ENCODE peak calls at places on chromosomes 3 and 15, in eight cellular contexts. L, D, N, A, X, V, O and T are unnamed samples.

GRCh38 chr15:101174152-101174920 is 77.5 kb downstream of the CHSY1 start:
- DNase-seq in L (no peak), D (no peak), N (no peak), A (no peak), X (no peak), V (no peak), O (no peak), T (no peak)

GRCh38 chr3:94349310-94349848 is 286.5 kb downstream of the NSUN3 start:
- DNase-seq in L (no peak), D (no peak), N (no peak), A (no peak), X (no peak), V (no peak), O (no peak), T (no peak)

GRCh38 chr3:68032219-68032618 is 377.8 kb upstream of the SUCLG2 start:
- DNase-seq in L (no peak), D (no peak), N (no peak), A (no peak), X (no peak), V (no peak), O (no peak), T (no peak)

GRCh38 chr3:127208483-127209100 is 15.7 kb downstream of the PRR23E start:
- DNase-seq in L (no peak), D (no peak), N (no peak), A (peak; percentile 69), X (no peak), V (no peak), O (no peak), T (no peak)

GRCh38 chr3:160129459-160130061 is 95.7 kb upstream of the C3orf80 start:
- DNase-seq in L (no peak), D (peak; percentile 32), N (peak; percentile 99), A (no peak), X (no peak), V (no peak), O (no peak), T (no peak)

GRCh38 chr3:195209083-195209835 is 61.7 kb downstream of the XXYLT1 start:
- DNase-seq in L (no peak), D (no peak), N (no peak), A (peak; percentile 64), X (no peak), V (no peak), O (no peak), T (no peak)

GRCh38 chr15:22956980-22957264 is 23.2 kb downstream of the CYFIP1 start:
- DNase-seq in L (no peak), D (no peak), N (no peak), A (peak; percentile 65), X (no peak), V (no peak), O (no peak), T (no peak)

GRCh38 chr3:150147776-150148175 is 177.1 kb upstream of the PFN2 start:
- DNase-seq in L (no peak), D (no peak), N (peak; percentile 75), A (no peak), X (no peak), V (no peak), O (no peak), T (no peak)

GRCh38 chr15:29568840-29569532 is 253.3 kb downstream of the TJP1 start:
- DNase-seq in L (no peak), D (no peak), N (peak; percentile 6), A (no peak), X (no peak), V (no peak), O (no peak), T (peak; percentile 44)

GRCh38 chr3:45628746-45629145 is 34.2 kb downstream of the LIMD1 start:
- DNase-seq in L (no peak), D (no peak), N (no peak), A (no peak), X (no peak), V (no peak), O (no peak), T (no peak)

GRCh38 chr15:85028416-85028815 is 46.8 kb downstream of the PDE8A start:
- DNase-seq in L (no peak), D (no peak), N (no peak), A (no peak), X (no peak), V (no peak), O (no peak), T (no peak)

GRCh38 chr15:85025516-85026279 is 44.0 kb downstream of the PDE8A start:
- DNase-seq in L (no peak), D (no peak), N (no peak), A (no peak), X (no peak), V (no peak), O (no peak), T (no peak)

GRCh38 chr15:85027033-85027380 is 45.4 kb downstream of the PDE8A start:
- DNase-seq in L (no peak), D (no peak), N (peak; percentile 25), A (no peak), X (no peak), V (no peak), O (no peak), T (no peak)

GRCh38 chr15:85024509-85025336 is 43.1 kb downstream of the PDE8A start:
- DNase-seq in L (no peak), D (no peak), N (peak; percentile 88), A (no peak), X (no peak), V (no peak), O (no peak), T (no peak)

GRCh38 chr15:85026304-85027032 is 44.8 kb downstream of the PDE8A start:
- DNase-seq in L (no peak), D (peak; percentile 67), N (peak; percentile 15), A (no peak), X (no peak), V (no peak), O (peak; percentile 44), T (no peak)
- H3K4me1 ChIP-seq in L (peaks cover 63% of the 10 kb centered on the region), D (peaks cover 71% of the 10 kb centered on the region), N (no peaks in the 10 kb centered on the region), A (peaks cover 31% of the 10 kb centered on the region), X (peaks cover 6% of the 10 kb centered on the region), V (no peaks in the 10 kb centered on the region), O (peaks cover 83% of the 10 kb centered on the region), T (peaks cover 19% of the 10 kb centered on the region)

DNA sequence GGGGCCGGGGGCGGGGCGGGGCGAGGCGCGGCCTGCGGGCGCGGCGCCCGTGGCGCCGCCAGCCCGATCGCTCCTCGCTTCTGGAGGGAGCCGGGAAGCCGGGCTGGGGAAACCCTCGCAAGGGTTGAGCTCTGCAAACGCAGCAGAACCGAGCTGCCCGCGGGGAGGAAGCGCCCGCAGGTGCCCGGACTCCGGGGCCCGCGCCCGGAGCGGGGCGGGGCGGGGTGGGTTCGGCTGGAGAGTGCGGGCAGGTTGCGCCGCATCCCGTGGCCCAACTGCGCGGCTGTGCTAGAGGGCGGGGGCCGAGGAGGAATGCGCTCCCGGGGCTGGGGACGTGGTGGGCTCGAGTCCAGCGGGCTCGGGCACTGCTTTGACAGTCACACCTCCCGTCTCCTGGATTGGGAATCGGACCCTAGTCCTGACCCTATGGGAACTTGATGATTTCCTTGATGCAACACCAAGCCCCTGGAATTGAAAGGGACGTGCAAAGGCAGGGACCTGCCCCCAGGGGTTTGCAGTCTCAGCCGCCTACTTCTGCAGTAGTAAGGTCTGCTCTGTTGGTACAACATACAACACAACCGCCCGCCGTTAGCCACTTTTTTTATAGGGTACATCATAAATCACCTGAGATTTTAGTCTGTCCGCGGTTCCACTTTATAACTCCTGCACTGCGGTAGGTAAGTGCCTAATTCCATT is 34.3 kb downstream of the ZBTB38 start:
- DNase-seq in L (peak; percentile 79), D (peak; percentile 81), N (peak; percentile 63), A (peak; percentile 92), X (peak; percentile 71), V (peak; percentile 55), O (peak; percentile 84), T (peak; percentile 80)
- H3K4me3 ChIP-seq in L (peak overlapping the region; percentile 66), D (peak overlapping the region; percentile 76), N (peak overlapping the region; percentile 65), A (peak overlapping the region; percentile 74), X (peak overlapping the region; percentile 77), V (peak overlapping the region; percentile 81), O (peak overlapping the region; percentile 79), T (peak overlapping the region; percentile 81)

DNA sequence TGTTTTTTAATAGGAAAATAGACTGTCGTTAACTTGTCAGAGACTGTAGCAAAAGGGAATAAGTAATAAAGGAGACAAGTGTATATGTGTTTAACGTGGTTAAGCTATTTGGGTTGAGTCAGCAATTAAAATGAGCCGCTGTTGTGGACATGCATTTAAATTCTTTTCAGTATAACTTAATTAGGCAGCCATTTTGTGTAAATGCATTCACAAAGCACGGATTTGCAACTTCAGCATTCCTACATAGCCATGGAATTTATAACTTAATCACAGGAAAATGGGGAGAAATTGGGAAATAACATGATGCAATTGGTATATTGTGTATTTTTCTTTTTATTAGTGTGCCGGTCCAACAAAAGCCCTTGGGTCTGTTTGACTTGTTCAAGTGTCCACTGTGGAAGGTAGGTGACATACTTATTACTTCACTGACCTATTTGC is 27.9 kb downstream of the USP3 start:
- DNase-seq in L (no peak), D (no peak), N (no peak), A (no peak), X (no peak), V (no peak), O (no peak), T (no peak)
- H3K4me1 ChIP-seq in L (peaks cover 7% of the 10 kb centered on the region), D (peaks cover 11% of the 10 kb centered on the region), N (no peaks in the 10 kb centered on the region), A (peaks cover 37% of the 10 kb centered on the region), X (no peaks in the 10 kb centered on the region), V (peaks cover 13% of the 10 kb centered on the region), O (peaks cover 20% of the 10 kb centered on the region), T (peaks cover 26% of the 10 kb centered on the region)

GRCh38 chr15:92917606-92918407 is 17.7 kb downstream of the CHD2 start:
- DNase-seq in L (peak; percentile 87), D (peak; percentile 97), N (peak; percentile 91), A (peak; percentile 94), X (peak; percentile 97), V (peak; percentile 94), O (peak; percentile 93), T (peak; percentile 96)
- H3K4me3 ChIP-seq in L (peak overlapping the region; percentile 10), D (peak overlapping the region; percentile 25), N (no peak overlapping the region), A (no peak overlapping the region), X (peak overlapping the region; percentile 8), V (no peak overlapping the region), O (peak overlapping the region; percentile 43), T (no peak overlapping the region)

GRCh38 chr15:67152429-67152828 is 87.0 kb downstream of the SMAD3 start:
- DNase-seq in L (no peak), D (no peak), N (no peak), A (no peak), X (no peak), V (no peak), O (no peak), T (no peak)
- H3K4me1 ChIP-seq in L (peaks cover 37% of the 10 kb centered on the region), D (peaks cover 50% of the 10 kb centered on the region), N (peaks cover 39% of the 10 kb centered on the region), A (peaks cover 40% of the 10 kb centered on the region), X (peaks cover 22% of the 10 kb centered on the region), V (peaks cover 29% of the 10 kb centered on the region), O (peaks cover 65% of the 10 kb centered on the region), T (no peaks in the 10 kb centered on the region)

GRCh38 chr15:65355983-65356353 is 21.8 kb downstream of the IGDCC3 start:
- DNase-seq in L (peak; percentile 3), D (no peak), N (no peak), A (no peak), X (no peak), V (no peak), O (no peak), T (no peak)
- H3K4me3 ChIP-seq in L (peak overlapping the region; percentile 9), D (peak overlapping the region; percentile 49), N (no peak overlapping the region), A (peak overlapping the region; percentile 20), X (peak overlapping the region; percentile 47), V (peak overlapping the region; percentile 49), O (peak overlapping the region; percentile 67), T (peak overlapping the region; percentile 45)

DNA sequence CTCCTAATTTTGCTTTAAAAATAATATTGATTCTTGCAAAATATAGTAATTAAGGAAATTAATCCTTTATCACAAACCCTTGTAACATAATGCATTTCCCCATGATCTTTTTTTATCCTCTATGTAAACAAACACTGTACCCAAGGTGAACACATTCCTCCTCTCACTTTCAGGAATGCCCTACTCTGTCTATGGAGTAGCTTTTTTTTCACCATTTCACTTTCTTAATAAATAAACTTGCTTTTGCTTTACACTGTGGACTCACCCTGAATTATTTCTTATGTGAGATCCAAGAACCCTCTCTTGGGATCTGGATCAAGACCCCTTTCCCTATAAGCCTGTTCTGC is 90.5 kb upstream of the LRRN1 start:
- DNase-seq in L (no peak), D (no peak), N (no peak), A (no peak), X (no peak), V (no peak), O (no peak), T (no peak)
- H3K4me1 ChIP-seq in L (no peaks in the 10 kb centered on the region), D (no peaks in the 10 kb centered on the region), N (no peaks in the 10 kb centered on the region), A (no peaks in the 10 kb centered on the region), X (no peaks in the 10 kb centered on the region), V (peaks cover 5% of the 10 kb centered on the region), O (peaks cover 10% of the 10 kb centered on the region), T (no peaks in the 10 kb centered on the region)